ENCODE peak calls at places on chromosomes 6 and 20, in seven cellular contexts. One of them, this sample, is unnamed.

GRCh38 chr20:46636981-46637860 is 14.0 kb downstream of the SLC13A3 start:
- DNase-seq in CD8-positive, alpha-beta T cell: no peak
- DNase-seq in fibroblast of lung: no peak
- DNase-seq in adipocyte: no peak
- DNase-seq in spleen: no peak
- DNase-seq in testis: no peak
- DNase-seq in BE2C: no peak
- DNase-seq in this sample: no peak

GRCh38 chr6:10404799-10405524 is 9.9 kb downstream of the TFAP2A start:
- DNase-seq in testis: no peak
- DNase-seq in spleen: no peak
- DNase-seq in fibroblast of lung: no peak
- DNase-seq in CD8-positive, alpha-beta T cell: no peak
- DNase-seq in adipocyte: peak; percentile 37
- DNase-seq in BE2C: no peak
- DNase-seq in this sample: no peak

GRCh38 chr6:97947841-97948240 is 664.8 kb upstream of the MMS22L start:
- DNase-seq in testis: peak; percentile 65
- DNase-seq in adipocyte: peak; percentile 1
- DNase-seq in spleen: no peak
- DNase-seq in CD8-positive, alpha-beta T cell: no peak
- DNase-seq in BE2C: peak; percentile 19
- DNase-seq in fibroblast of lung: peak; percentile 3
- DNase-seq in this sample: no peak

GRCh38 chr20:17969276-17969883 is 562 bp downstream of the MGME1 start:
- DNase-seq in CD8-positive, alpha-beta T cell: no peak
- DNase-seq in adipocyte: peak; percentile 66
- DNase-seq in spleen: no peak
- DNase-seq in testis: peak; percentile 66
- DNase-seq in BE2C: peak; percentile 36
- DNase-seq in fibroblast of lung: peak; percentile 37
- DNase-seq in this sample: no peak

GRCh38 chr20:8428988-8429387 is 296.9 kb downstream of the PLCB1 start:
- DNase-seq in testis: no peak
- DNase-seq in adipocyte: no peak
- DNase-seq in fibroblast of lung: no peak
- DNase-seq in CD8-positive, alpha-beta T cell: no peak
- DNase-seq in spleen: no peak
- DNase-seq in BE2C: no peak
- DNase-seq in this sample: no peak

GRCh38 chr6:55469829-55470438 is 109.1 kb downstream of the HMGCLL1 start:
- DNase-seq in BE2C: no peak
- DNase-seq in adipocyte: peak; percentile 37
- DNase-seq in spleen: no peak
- DNase-seq in CD8-positive, alpha-beta T cell: no peak
- DNase-seq in testis: no peak
- DNase-seq in fibroblast of lung: peak; percentile 34
- DNase-seq in this sample: no peak

GRCh38 chr6:46674410-46674809 is 13.3 kb upstream of the TDRD6 start:
- DNase-seq in adipocyte: no peak
- DNase-seq in CD8-positive, alpha-beta T cell: no peak
- DNase-seq in testis: no peak
- DNase-seq in spleen: no peak
- DNase-seq in BE2C: no peak
- DNase-seq in fibroblast of lung: no peak
- DNase-seq in this sample: no peak

GRCh38 chr20:38883981-38884733 is 42.1 kb upstream of the FAM83D start:
- DNase-seq in testis: no peak
- DNase-seq in adipocyte: no peak
- DNase-seq in BE2C: no peak
- DNase-seq in spleen: peak; percentile 40
- DNase-seq in fibroblast of lung: no peak
- DNase-seq in CD8-positive, alpha-beta T cell: no peak
- DNase-seq in this sample: no peak

GRCh38 chr6:85684125-85684808 is 41.6 kb upstream of the SYNCRIP start:
- DNase-seq in testis: no peak
- DNase-seq in adipocyte: no peak
- DNase-seq in BE2C: no peak
- DNase-seq in spleen: no peak
- DNase-seq in CD8-positive, alpha-beta T cell: no peak
- DNase-seq in fibroblast of lung: no peak
- DNase-seq in this sample: no peak

GRCh38 chr20:32585519-32586127 is 490 bp upstream of the NOL4L start:
- DNase-seq in adipocyte: no peak
- DNase-seq in testis: no peak
- DNase-seq in fibroblast of lung: no peak
- DNase-seq in CD8-positive, alpha-beta T cell: no peak
- DNase-seq in spleen: no peak
- DNase-seq in BE2C: no peak
- DNase-seq in this sample: no peak

GRCh38 chr6:166949533-166950442 is 6.6 kb downstream of the RNASET2 start:
- DNase-seq in fibroblast of lung: no peak
- DNase-seq in adipocyte: peak; percentile 25
- DNase-seq in spleen: peak; percentile 82
- DNase-seq in testis: peak; percentile 37
- DNase-seq in CD8-positive, alpha-beta T cell: no peak
- DNase-seq in BE2C: no peak
- DNase-seq in this sample: no peak

DNA sequence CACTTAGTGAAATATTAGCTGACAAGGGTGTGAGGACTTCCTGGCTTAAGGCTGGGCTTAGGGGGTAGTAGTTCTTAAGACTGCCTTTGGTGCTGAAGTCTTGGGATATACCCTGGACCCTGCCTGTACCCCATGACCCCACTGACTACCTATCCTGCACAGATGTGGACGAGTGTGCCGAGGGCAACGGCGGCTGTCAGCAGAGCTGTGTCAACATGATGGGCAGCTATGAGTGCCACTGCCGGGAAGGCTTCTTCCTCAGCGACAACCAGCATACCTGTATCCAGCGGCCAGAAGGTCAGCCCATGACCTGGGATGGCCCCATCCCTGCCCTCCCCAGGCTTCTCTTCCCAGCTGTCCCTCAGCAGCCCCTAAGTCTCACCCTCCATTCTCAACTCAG is 17.8 kb downstream of the SCUBE3 start:
- DNase-seq in spleen: peak; percentile 36
- DNase-seq in fibroblast of lung: no peak
- DNase-seq in adipocyte: no peak
- DNase-seq in BE2C: no peak
- DNase-seq in testis: no peak
- DNase-seq in CD8-positive, alpha-beta T cell: no peak
- DNase-seq in this sample: no peak
- H3K27me3 ChIP-seq in spleen: no peaks in the 10 kb centered on the region
- H3K27me3 ChIP-seq in fibroblast of lung: no peaks in the 10 kb centered on the region
- H3K27me3 ChIP-seq in adipocyte: no peaks in the 10 kb centered on the region
- H3K27me3 ChIP-seq in BE2C: no peaks in the 10 kb centered on the region
- H3K27me3 ChIP-seq in testis: no peaks in the 10 kb centered on the region
- H3K27me3 ChIP-seq in CD8-positive, alpha-beta T cell: no peaks in the 10 kb centered on the region
- H3K27me3 ChIP-seq in this sample: no peaks in the 10 kb centered on the region

GRCh38 chr6:133951881-133952814 is 876 bp upstream of the TBPL1 start:
- DNase-seq in fibroblast of lung: peak; percentile 83
- DNase-seq in testis: peak; percentile 73
- DNase-seq in CD8-positive, alpha-beta T cell: peak; percentile 13
- DNase-seq in BE2C: peak; percentile 75
- DNase-seq in adipocyte: peak; percentile 93
- DNase-seq in spleen: peak; percentile 90
- DNase-seq in this sample: peak; percentile 23
- H3K4me3 ChIP-seq in fibroblast of lung: peak overlapping the region; percentile 94
- H3K4me3 ChIP-seq in testis: peak overlapping the region; percentile 92
- H3K4me3 ChIP-seq in CD8-positive, alpha-beta T cell: peak overlapping the region; percentile 73
- H3K4me3 ChIP-seq in BE2C: peak overlapping the region; percentile 89
- H3K4me3 ChIP-seq in adipocyte: peak overlapping the region; percentile 96
- H3K4me3 ChIP-seq in spleen: peak overlapping the region; percentile 94
- H3K4me3 ChIP-seq in this sample: peak overlapping the region; percentile 92

GRCh38 chr20:35292504-35293285 is 470 bp upstream of the FAM83C start:
- DNase-seq in BE2C: no peak
- DNase-seq in testis: no peak
- DNase-seq in adipocyte: no peak
- DNase-seq in spleen: no peak
- DNase-seq in CD8-positive, alpha-beta T cell: no peak
- DNase-seq in fibroblast of lung: no peak
- DNase-seq in this sample: no peak

GRCh38 chr20:35295674-35296073 is 3.4 kb upstream of the FAM83C start:
- DNase-seq in testis: no peak
- DNase-seq in adipocyte: no peak
- DNase-seq in fibroblast of lung: no peak
- DNase-seq in CD8-positive, alpha-beta T cell: no peak
- DNase-seq in spleen: peak; percentile 30
- DNase-seq in BE2C: no peak
- DNase-seq in this sample: no peak

GRCh38 chr20:35293303-35294292 is 1.4 kb upstream of the FAM83C start:
- DNase-seq in BE2C: no peak
- DNase-seq in fibroblast of lung: no peak
- DNase-seq in CD8-positive, alpha-beta T cell: no peak
- DNase-seq in adipocyte: no peak
- DNase-seq in testis: no peak
- DNase-seq in spleen: peak; percentile 49
- DNase-seq in this sample: no peak

GRCh38 chr20:35295058-35295457 is 2.8 kb upstream of the FAM83C start:
- DNase-seq in CD8-positive, alpha-beta T cell: no peak
- DNase-seq in BE2C: no peak
- DNase-seq in spleen: no peak
- DNase-seq in fibroblast of lung: no peak
- DNase-seq in adipocyte: no peak
- DNase-seq in testis: no peak
- DNase-seq in this sample: no peak

GRCh38 chr20:35294293-35294685 is 2.1 kb upstream of the FAM83C start:
- DNase-seq in spleen: no peak
- DNase-seq in CD8-positive, alpha-beta T cell: no peak
- DNase-seq in testis: no peak
- DNase-seq in adipocyte: no peak
- DNase-seq in fibroblast of lung: no peak
- DNase-seq in BE2C: no peak
- DNase-seq in this sample: no peak
- H3K27me3 ChIP-seq in spleen: no peaks in the 10 kb centered on the region
- H3K27me3 ChIP-seq in CD8-positive, alpha-beta T cell: no peaks in the 10 kb centered on the region
- H3K27me3 ChIP-seq in testis: no peaks in the 10 kb centered on the region
- H3K27me3 ChIP-seq in adipocyte: peaks cover 30% of the 10 kb centered on the region
- H3K27me3 ChIP-seq in fibroblast of lung: peaks cover 3% of the 10 kb centered on the region
- H3K27me3 ChIP-seq in BE2C: no peaks in the 10 kb centered on the region
- H3K27me3 ChIP-seq in this sample: peaks cover 4% of the 10 kb centered on the region

GRCh38 chr6:52388790-52389189 is 26.8 kb downstream of the PAQR8 start:
- DNase-seq in testis: no peak
- DNase-seq in fibroblast of lung: no peak
- DNase-seq in spleen: no peak
- DNase-seq in adipocyte: no peak
- DNase-seq in BE2C: no peak
- DNase-seq in CD8-positive, alpha-beta T cell: no peak
- DNase-seq in this sample: no peak

GRCh38 chr6:52390361-52390727 is 28.4 kb downstream of the PAQR8 start:
- DNase-seq in CD8-positive, alpha-beta T cell: peak; percentile 26
- DNase-seq in BE2C: peak; percentile 33
- DNase-seq in adipocyte: peak; percentile 36
- DNase-seq in spleen: no peak
- DNase-seq in fibroblast of lung: peak; percentile 33
- DNase-seq in testis: no peak
- DNase-seq in this sample: peak; percentile 27

GRCh38 chr6:52391599-52391998 is 28.5 kb upstream of the EFHC1 start:
- DNase-seq in testis: no peak
- DNase-seq in fibroblast of lung: no peak
- DNase-seq in BE2C: no peak
- DNase-seq in spleen: no peak
- DNase-seq in adipocyte: no peak
- DNase-seq in CD8-positive, alpha-beta T cell: no peak
- DNase-seq in this sample: no peak

GRCh38 chr6:52389626-52390360 is 27.8 kb downstream of the PAQR8 start:
- DNase-seq in fibroblast of lung: peak; percentile 15
- DNase-seq in adipocyte: peak; percentile 8
- DNase-seq in testis: peak; percentile 30
- DNase-seq in spleen: peak; percentile 86
- DNase-seq in BE2C: peak; percentile 83
- DNase-seq in CD8-positive, alpha-beta T cell: no peak
- DNase-seq in this sample: no peak

GRCh38 chr6:52389264-52389625 is 27.3 kb downstream of the PAQR8 start:
- DNase-seq in fibroblast of lung: no peak
- DNase-seq in adipocyte: no peak
- DNase-seq in BE2C: peak; percentile 52
- DNase-seq in CD8-positive, alpha-beta T cell: no peak
- DNase-seq in spleen: no peak
- DNase-seq in testis: no peak
- DNase-seq in this sample: no peak
- H3K4me3 ChIP-seq in fibroblast of lung: no peak overlapping the region
- H3K4me3 ChIP-seq in adipocyte: no peak overlapping the region
- H3K4me3 ChIP-seq in BE2C: no peak overlapping the region
- H3K4me3 ChIP-seq in CD8-positive, alpha-beta T cell: peak overlapping the region; percentile 44
- H3K4me3 ChIP-seq in spleen: no peak overlapping the region
- H3K4me3 ChIP-seq in testis: no peak overlapping the region
- H3K4me3 ChIP-seq in this sample: no peak overlapping the region

This sample was measured in BJ.